ENCODE peak calls at places on chromosomes 6 and 20, in nine cellular contexts. One of them, this sample, is unnamed.

GRCh38 chr6:53020005-53020744 is 25.1 kb upstream of the GSTA4 start:
- DNase-seq in coronary artery: no peak
- DNase-seq in GM12864: no peak
- DNase-seq in fibroblast of lung: peak
- DNase-seq in fibroblast of mammary gland: no peak
- DNase-seq in cardiac fibroblast: peak
- DNase-seq in mammary epithelial cell: no peak
- DNase-seq in PC-9: no peak
- DNase-seq in lower lobe of right lung: no peak
- DNase-seq in this sample: no peak

GRCh38 chr20:14720251-14720650 is 382.8 kb upstream of the FLRT3 start:
- DNase-seq in coronary artery: no peak
- DNase-seq in PC-9: no peak
- DNase-seq in fibroblast of mammary gland: no peak
- DNase-seq in mammary epithelial cell: no peak
- DNase-seq in GM12864: no peak
- DNase-seq in lower lobe of right lung: no peak
- DNase-seq in cardiac fibroblast: no peak
- DNase-seq in fibroblast of lung: no peak
- DNase-seq in this sample: no peak

GRCh38 chr6:15330174-15330934 is 84.5 kb downstream of the JARID2 start:
- DNase-seq in PC-9: no peak
- DNase-seq in fibroblast of mammary gland: peak
- DNase-seq in lower lobe of right lung: no peak
- DNase-seq in GM12864: no peak
- DNase-seq in coronary artery: no peak
- DNase-seq in mammary epithelial cell: peak
- DNase-seq in fibroblast of lung: no peak
- DNase-seq in cardiac fibroblast: peak
- DNase-seq in this sample: no peak

GRCh38 chr6:9131616-9132015 is 696.3 kb upstream of the SLC35B3 start:
- DNase-seq in fibroblast of lung: peak
- DNase-seq in GM12864: no peak
- DNase-seq in mammary epithelial cell: no peak
- DNase-seq in coronary artery: no peak
- DNase-seq in lower lobe of right lung: peak
- DNase-seq in PC-9: no peak
- DNase-seq in fibroblast of mammary gland: no peak
- DNase-seq in cardiac fibroblast: no peak
- DNase-seq in this sample: no peak

GRCh38 chr6:71044753-71045152 is 87.9 kb upstream of the B3GAT2 start:
- DNase-seq in coronary artery: no peak
- DNase-seq in fibroblast of lung: no peak
- DNase-seq in fibroblast of mammary gland: no peak
- DNase-seq in lower lobe of right lung: no peak
- DNase-seq in GM12864: no peak
- DNase-seq in PC-9: no peak
- DNase-seq in mammary epithelial cell: no peak
- DNase-seq in cardiac fibroblast: no peak
- DNase-seq in this sample: no peak

GRCh38 chr20:64105846-64106434 is 1.4 kb downstream of the NPBWR2 start:
- DNase-seq in cardiac fibroblast: no peak
- DNase-seq in fibroblast of lung: no peak
- DNase-seq in coronary artery: no peak
- DNase-seq in mammary epithelial cell: no peak
- DNase-seq in lower lobe of right lung: peak
- DNase-seq in fibroblast of mammary gland: no peak
- DNase-seq in GM12864: no peak
- DNase-seq in PC-9: peak
- DNase-seq in this sample: no peak

GRCh38 chr6:131368077-131368911 is 204.7 kb upstream of the ARG1 start:
- DNase-seq in PC-9: no peak
- DNase-seq in GM12864: peak
- DNase-seq in fibroblast of lung: peak
- DNase-seq in lower lobe of right lung: peak
- DNase-seq in mammary epithelial cell: no peak
- DNase-seq in cardiac fibroblast: peak
- DNase-seq in coronary artery: no peak
- DNase-seq in fibroblast of mammary gland: peak
- DNase-seq in this sample: peak

GRCh38 chr20:57698191-57698866 is 11.5 kb downstream of the PMEPA1 start:
- DNase-seq in fibroblast of mammary gland: peak
- DNase-seq in fibroblast of lung: peak
- DNase-seq in cardiac fibroblast: peak
- DNase-seq in GM12864: no peak
- DNase-seq in coronary artery: no peak
- DNase-seq in mammary epithelial cell: peak
- DNase-seq in lower lobe of right lung: no peak
- DNase-seq in PC-9: peak
- DNase-seq in this sample: no peak

GRCh38 chr6:56841751-56842150 is 113.2 kb upstream of the BEND6 start:
- DNase-seq in coronary artery: no peak
- DNase-seq in mammary epithelial cell: no peak
- DNase-seq in lower lobe of right lung: no peak
- DNase-seq in PC-9: no peak
- DNase-seq in GM12864: no peak
- DNase-seq in cardiac fibroblast: no peak
- DNase-seq in fibroblast of mammary gland: no peak
- DNase-seq in fibroblast of lung: no peak
- DNase-seq in this sample: no peak

GRCh38 chr6:56841372-56841749 is 113.5 kb upstream of the BEND6 start:
- DNase-seq in lower lobe of right lung: no peak
- DNase-seq in coronary artery: no peak
- DNase-seq in fibroblast of lung: no peak
- DNase-seq in PC-9: no peak
- DNase-seq in fibroblast of mammary gland: no peak
- DNase-seq in mammary epithelial cell: no peak
- DNase-seq in GM12864: no peak
- DNase-seq in cardiac fibroblast: no peak
- DNase-seq in this sample: no peak

GRCh38 chr6:56842602-56843475 is 112.1 kb upstream of the BEND6 start:
- DNase-seq in fibroblast of lung: peak
- DNase-seq in PC-9: peak
- DNase-seq in GM12864: no peak
- DNase-seq in mammary epithelial cell: peak
- DNase-seq in coronary artery: peak
- DNase-seq in fibroblast of mammary gland: peak
- DNase-seq in cardiac fibroblast: peak
- DNase-seq in lower lobe of right lung: peak
- DNase-seq in this sample: peak

GRCh38 chr6:56845027-56845426 is 109.9 kb upstream of the BEND6 start:
- DNase-seq in PC-9: no peak
- DNase-seq in lower lobe of right lung: no peak
- DNase-seq in GM12864: no peak
- DNase-seq in mammary epithelial cell: no peak
- DNase-seq in fibroblast of lung: no peak
- DNase-seq in cardiac fibroblast: no peak
- DNase-seq in coronary artery: no peak
- DNase-seq in fibroblast of mammary gland: no peak
- DNase-seq in this sample: no peak

DNA sequence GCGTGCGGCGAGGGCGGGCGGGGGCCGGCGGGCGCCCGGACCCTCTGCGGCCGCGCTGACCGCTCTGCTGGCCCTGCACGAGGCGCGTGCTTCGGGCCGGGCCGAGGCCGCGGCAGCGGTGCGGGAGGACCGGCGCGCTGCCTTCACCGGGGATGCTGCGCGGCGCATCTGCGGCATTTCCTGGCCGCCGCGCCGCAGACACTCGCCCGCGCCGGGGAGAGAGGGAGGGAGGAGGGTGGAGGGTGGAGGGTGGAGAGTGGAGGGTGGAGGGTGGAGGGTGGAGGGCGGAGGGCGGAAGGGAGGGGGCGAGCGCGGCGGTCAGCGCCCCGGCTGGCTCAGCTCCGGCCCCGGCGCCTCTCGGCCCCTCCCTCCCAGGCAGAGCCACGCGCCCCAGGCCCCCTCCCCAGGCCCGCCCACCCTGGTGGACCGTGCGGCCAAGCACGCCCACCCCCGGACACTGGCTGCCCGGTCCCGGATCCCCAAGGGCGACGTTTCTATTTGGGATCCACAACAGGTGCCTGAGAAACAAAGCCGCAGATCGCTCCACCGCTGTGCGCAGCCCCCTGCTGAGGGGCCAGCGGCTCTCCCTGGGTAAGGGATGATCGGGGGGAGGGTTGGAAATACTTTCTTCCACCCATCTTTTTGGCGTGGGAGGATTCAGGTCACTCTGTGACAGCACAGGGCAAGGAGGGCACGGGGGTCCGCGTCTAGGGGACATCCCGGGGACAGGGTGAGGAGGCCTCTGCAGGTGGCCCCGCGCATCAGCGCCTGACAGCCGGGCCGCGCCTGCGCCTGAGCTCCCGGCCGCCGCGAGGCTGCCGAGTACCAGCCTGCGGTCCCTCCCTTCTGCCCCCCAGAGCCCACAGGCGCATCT is 111.2 kb upstream of the BEND6 start:
- DNase-seq in mammary epithelial cell: peak
- DNase-seq in PC-9: peak
- DNase-seq in fibroblast of mammary gland: peak
- DNase-seq in GM12864: peak
- DNase-seq in cardiac fibroblast: peak
- DNase-seq in lower lobe of right lung: peak
- DNase-seq in fibroblast of lung: peak
- DNase-seq in coronary artery: peak
- DNase-seq in this sample: peak
- TF ChIP-seq CTCF in mammary epithelial cell: peak
- TF ChIP-seq CTCF in PC-9: peak
- TF ChIP-seq CTCF in fibroblast of mammary gland: no peak
- TF ChIP-seq CTCF in GM12864: peak
- TF ChIP-seq CTCF in cardiac fibroblast: peak
- TF ChIP-seq CTCF in lower lobe of right lung: peak
- TF ChIP-seq CTCF in fibroblast of lung: peak
- TF ChIP-seq CTCF in coronary artery: peak
- TF ChIP-seq CTCF in this sample: peak

DNA sequence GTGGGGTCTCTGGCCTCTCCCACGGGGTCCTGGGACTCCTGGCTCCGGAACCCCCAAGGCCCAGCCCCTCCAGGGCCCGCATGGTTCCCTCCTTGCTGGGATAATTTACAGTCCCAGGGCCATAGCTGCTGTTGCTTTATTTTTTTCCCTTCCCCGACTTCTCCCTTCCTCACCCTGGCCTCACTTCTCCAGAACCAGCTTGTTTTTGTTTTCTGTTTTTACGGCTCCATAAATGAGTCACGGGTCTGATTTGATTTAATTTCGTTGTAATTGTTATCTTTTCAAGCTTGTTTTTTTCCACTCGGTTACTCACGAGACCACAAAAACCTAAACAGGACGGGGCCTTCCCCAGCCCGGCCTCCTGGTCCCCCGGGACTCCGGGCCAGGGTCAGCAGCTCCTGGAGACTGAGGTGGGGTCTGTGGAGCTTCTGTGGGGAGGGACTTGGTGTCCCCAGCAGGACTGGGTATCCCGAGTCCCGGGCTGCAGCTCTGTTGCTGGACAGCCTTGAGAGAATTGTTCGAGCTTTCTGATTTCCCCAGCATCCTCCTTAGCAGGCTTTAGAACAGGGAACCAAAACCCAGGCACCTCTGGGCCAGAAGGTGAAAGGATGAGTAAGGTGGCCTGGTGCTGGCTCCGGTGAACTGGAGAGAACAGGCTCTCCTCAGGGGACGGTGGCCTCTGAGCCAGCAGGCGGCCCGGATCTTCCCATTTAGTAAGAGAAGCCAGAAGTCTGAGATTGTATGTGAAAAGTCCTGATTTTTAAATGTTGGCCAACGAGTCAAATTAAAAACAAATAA is 94.9 kb downstream of the CEBPB start:
- DNase-seq in GM12864: peak
- DNase-seq in fibroblast of mammary gland: peak
- DNase-seq in cardiac fibroblast: peak
- DNase-seq in coronary artery: no peak
- DNase-seq in lower lobe of right lung: no peak
- DNase-seq in PC-9: peak
- DNase-seq in fibroblast of lung: peak
- DNase-seq in mammary epithelial cell: no peak
- DNase-seq in this sample: peak
- TF ChIP-seq CTCF in GM12864: no peak
- TF ChIP-seq CTCF in fibroblast of mammary gland: peak
- TF ChIP-seq CTCF in cardiac fibroblast: no peak
- TF ChIP-seq CTCF in coronary artery: no peak
- TF ChIP-seq CTCF in lower lobe of right lung: no peak
- TF ChIP-seq CTCF in PC-9: no peak
- TF ChIP-seq CTCF in fibroblast of lung: no peak
- TF ChIP-seq CTCF in mammary epithelial cell: no peak
- TF ChIP-seq CTCF in this sample: no peak

GRCh38 chr6:35448191-35448590 is 3.9 kb upstream of the FANCE start:
- DNase-seq in PC-9: no peak
- DNase-seq in coronary artery: no peak
- DNase-seq in lower lobe of right lung: no peak
- DNase-seq in fibroblast of mammary gland: no peak
- DNase-seq in fibroblast of lung: no peak
- DNase-seq in mammary epithelial cell: no peak
- DNase-seq in cardiac fibroblast: no peak
- DNase-seq in GM12864: no peak
- DNase-seq in this sample: no peak

GRCh38 chr6:35452186-35453090 is at the start of gene FANCE:
- DNase-seq in GM12864: peak
- DNase-seq in mammary epithelial cell: peak
- DNase-seq in fibroblast of lung: peak
- DNase-seq in fibroblast of mammary gland: peak
- DNase-seq in PC-9: peak
- DNase-seq in lower lobe of right lung: peak
- DNase-seq in cardiac fibroblast: peak
- DNase-seq in coronary artery: peak
- DNase-seq in this sample: peak

GRCh38 chr6:35445691-35446090 is 6.4 kb upstream of the FANCE start:
- DNase-seq in mammary epithelial cell: no peak
- DNase-seq in coronary artery: no peak
- DNase-seq in fibroblast of lung: no peak
- DNase-seq in cardiac fibroblast: peak
- DNase-seq in lower lobe of right lung: no peak
- DNase-seq in PC-9: no peak
- DNase-seq in GM12864: no peak
- DNase-seq in fibroblast of mammary gland: no peak
- DNase-seq in this sample: no peak

GRCh38 chr6:35451354-35452185 is 568 bp upstream of the FANCE start:
- DNase-seq in fibroblast of mammary gland: no peak
- DNase-seq in lower lobe of right lung: no peak
- DNase-seq in PC-9: no peak
- DNase-seq in mammary epithelial cell: no peak
- DNase-seq in fibroblast of lung: no peak
- DNase-seq in coronary artery: no peak
- DNase-seq in GM12864: no peak
- DNase-seq in cardiac fibroblast: no peak
- DNase-seq in this sample: no peak

DNA sequence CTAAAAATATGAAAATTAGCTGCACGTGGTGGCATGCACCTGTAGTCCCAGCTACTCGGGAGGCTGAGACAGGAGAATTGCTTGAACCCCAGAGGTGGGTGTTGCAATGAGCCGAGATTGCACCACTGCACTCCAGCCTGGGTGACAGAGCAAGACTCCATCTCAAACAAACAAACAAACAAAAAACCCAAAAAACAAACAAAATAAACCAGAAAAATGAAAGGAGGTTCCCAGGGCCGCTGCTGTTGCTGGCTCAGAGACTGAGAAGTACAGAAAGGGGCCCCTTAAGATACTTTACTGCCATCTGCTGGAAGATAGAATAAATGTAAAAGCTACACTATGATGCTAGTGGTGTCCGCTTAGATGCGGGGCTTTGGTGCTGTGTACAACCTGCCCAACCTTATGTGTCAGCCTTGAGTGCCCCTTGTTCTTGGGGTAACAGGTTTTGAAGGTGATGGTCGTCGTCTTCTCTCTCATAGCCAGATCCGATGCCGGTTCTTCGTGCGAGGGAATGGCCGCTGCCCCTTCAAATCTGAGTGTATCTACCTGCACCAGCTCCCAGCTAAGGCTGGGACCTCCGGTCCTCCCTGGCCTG is 2.8 kb upstream of the FANCE start:
- DNase-seq in PC-9: peak
- DNase-seq in cardiac fibroblast: peak
- DNase-seq in mammary epithelial cell: peak
- DNase-seq in fibroblast of lung: peak
- DNase-seq in fibroblast of mammary gland: peak
- DNase-seq in coronary artery: no peak
- DNase-seq in GM12864: peak
- DNase-seq in lower lobe of right lung: no peak
- DNase-seq in this sample: peak
- TF ChIP-seq CTCF in PC-9: peak
- TF ChIP-seq CTCF in cardiac fibroblast: peak
- TF ChIP-seq CTCF in mammary epithelial cell: peak
- TF ChIP-seq CTCF in fibroblast of lung: peak
- TF ChIP-seq CTCF in fibroblast of mammary gland: peak
- TF ChIP-seq CTCF in coronary artery: peak
- TF ChIP-seq CTCF in GM12864: peak
- TF ChIP-seq CTCF in lower lobe of right lung: peak
- TF ChIP-seq CTCF in this sample: peak

GRCh38 chr6:115887887-115888286 is 172.8 kb downstream of the FRK start:
- DNase-seq in mammary epithelial cell: no peak
- DNase-seq in coronary artery: no peak
- DNase-seq in fibroblast of mammary gland: no peak
- DNase-seq in cardiac fibroblast: no peak
- DNase-seq in lower lobe of right lung: no peak
- DNase-seq in PC-9: no peak
- DNase-seq in GM12864: no peak
- DNase-seq in fibroblast of lung: no peak
- DNase-seq in this sample: no peak

GRCh38 chr6:115890238-115890637 is 170.5 kb downstream of the FRK start:
- DNase-seq in PC-9: no peak
- DNase-seq in mammary epithelial cell: no peak
- DNase-seq in GM12864: no peak
- DNase-seq in fibroblast of lung: no peak
- DNase-seq in lower lobe of right lung: no peak
- DNase-seq in cardiac fibroblast: no peak
- DNase-seq in fibroblast of mammary gland: no peak
- DNase-seq in coronary artery: no peak
- DNase-seq in this sample: no peak

GRCh38 chr6:115891111-115891669 is 169.5 kb downstream of the FRK start:
- DNase-seq in mammary epithelial cell: peak
- DNase-seq in fibroblast of lung: peak
- DNase-seq in lower lobe of right lung: no peak
- DNase-seq in cardiac fibroblast: peak
- DNase-seq in coronary artery: no peak
- DNase-seq in GM12864: peak
- DNase-seq in fibroblast of mammary gland: peak
- DNase-seq in PC-9: peak
- DNase-seq in this sample: peak

GRCh38 chr6:115894426-115894992 is 166.2 kb downstream of the FRK start:
- DNase-seq in fibroblast of mammary gland: no peak
- DNase-seq in cardiac fibroblast: no peak
- DNase-seq in GM12864: no peak
- DNase-seq in PC-9: no peak
- DNase-seq in lower lobe of right lung: no peak
- DNase-seq in coronary artery: no peak
- DNase-seq in fibroblast of lung: no peak
- DNase-seq in mammary epithelial cell: no peak
- DNase-seq in this sample: no peak

GRCh38 chr6:115891704-115892225 is 168.9 kb downstream of the FRK start:
- DNase-seq in fibroblast of mammary gland: no peak
- DNase-seq in coronary artery: no peak
- DNase-seq in PC-9: no peak
- DNase-seq in fibroblast of lung: no peak
- DNase-seq in cardiac fibroblast: no peak
- DNase-seq in mammary epithelial cell: no peak
- DNase-seq in lower lobe of right lung: no peak
- DNase-seq in GM12864: no peak
- DNase-seq in this sample: no peak
- TF ChIP-seq CTCF in fibroblast of mammary gland: no peak
- TF ChIP-seq CTCF in coronary artery: no peak
- TF ChIP-seq CTCF in PC-9: no peak
- TF ChIP-seq CTCF in fibroblast of lung: no peak
- TF ChIP-seq CTCF in cardiac fibroblast: no peak
- TF ChIP-seq CTCF in mammary epithelial cell: no peak
- TF ChIP-seq CTCF in lower lobe of right lung: no peak
- TF ChIP-seq CTCF in GM12864: no peak
- TF ChIP-seq CTCF in this sample: no peak

This sample was measured in GM13977.